ENCODE peak calls at places on chromosomes 2 and 18, in eight cellular contexts. One of them, this sample, is unnamed.

GRCh38 chr18:55268146-55268545 is 308.9 kb upstream of the CCDC68 start:
- DNase-seq in left ventricle myocardium inferior: no peak
- DNase-seq in brain microvascular endothelial cell: no peak
- DNase-seq in HCT116: no peak
- DNase-seq in body of pancreas: no peak
- DNase-seq in kidney: no peak
- DNase-seq in PC-3: no peak
- DNase-seq in aorta: no peak
- DNase-seq in this sample: no peak

GRCh38 chr2:30226144-30227032 is 4.9 kb upstream of the LBH start:
- DNase-seq in left ventricle myocardium inferior: no peak
- DNase-seq in brain microvascular endothelial cell: peak; percentile 40
- DNase-seq in HCT116: no peak
- DNase-seq in body of pancreas: no peak
- DNase-seq in kidney: no peak
- DNase-seq in PC-3: no peak
- DNase-seq in aorta: no peak
- DNase-seq in this sample: no peak

GRCh38 chr18:13587477-13587876 is 138.9 kb downstream of the FAM210A start:
- DNase-seq in left ventricle myocardium inferior: no peak
- DNase-seq in brain microvascular endothelial cell: no peak
- DNase-seq in HCT116: no peak
- DNase-seq in body of pancreas: no peak
- DNase-seq in kidney: no peak
- DNase-seq in PC-3: no peak
- DNase-seq in aorta: no peak
- DNase-seq in this sample: no peak

GRCh38 chr2:46410273-46411244 is 68.8 kb upstream of the TMEM247 start:
- DNase-seq in left ventricle myocardium inferior: no peak
- DNase-seq in brain microvascular endothelial cell: no peak
- DNase-seq in HCT116: no peak
- DNase-seq in body of pancreas: no peak
- DNase-seq in kidney: no peak
- DNase-seq in PC-3: no peak
- DNase-seq in aorta: no peak
- DNase-seq in this sample: no peak

GRCh38 chr2:113872201-113872600 is 17.7 kb upstream of the ACTR3 start:
- DNase-seq in left ventricle myocardium inferior: no peak
- DNase-seq in brain microvascular endothelial cell: peak; percentile 22
- DNase-seq in HCT116: no peak
- DNase-seq in body of pancreas: no peak
- DNase-seq in kidney: no peak
- DNase-seq in PC-3: no peak
- DNase-seq in aorta: no peak
- DNase-seq in this sample: no peak

GRCh38 chr2:241559489-241560180 is 1.1 kb downstream of the BOK start:
- DNase-seq in left ventricle myocardium inferior: no peak
- DNase-seq in brain microvascular endothelial cell: peak; percentile 30
- DNase-seq in HCT116: no peak
- DNase-seq in body of pancreas: peak; percentile 38
- DNase-seq in kidney: peak; percentile 84
- DNase-seq in PC-3: peak; percentile 64
- DNase-seq in aorta: no peak
- DNase-seq in this sample: no peak

GRCh38 chr2:177535968-177536514 is 143.5 kb downstream of the AGPS start:
- DNase-seq in left ventricle myocardium inferior: no peak
- DNase-seq in brain microvascular endothelial cell: no peak
- DNase-seq in HCT116: no peak
- DNase-seq in body of pancreas: no peak
- DNase-seq in kidney: no peak
- DNase-seq in PC-3: no peak
- DNase-seq in aorta: no peak
- DNase-seq in this sample: no peak

GRCh38 chr2:185738679-185739472 is at the start of gene FSIP2:
- DNase-seq in left ventricle myocardium inferior: peak; percentile 30
- DNase-seq in brain microvascular endothelial cell: peak; percentile 52
- DNase-seq in HCT116: no peak
- DNase-seq in body of pancreas: peak; percentile 85
- DNase-seq in kidney: peak; percentile 81
- DNase-seq in PC-3: peak; percentile 62
- DNase-seq in aorta: peak; percentile 61
- DNase-seq in this sample: peak; percentile 20

GRCh38 chr2:73970850-73971471 is 13.7 kb upstream of the TET3 start:
- DNase-seq in left ventricle myocardium inferior: peak; percentile 83
- DNase-seq in brain microvascular endothelial cell: no peak
- DNase-seq in HCT116: no peak
- DNase-seq in body of pancreas: peak; percentile 91
- DNase-seq in kidney: peak; percentile 86
- DNase-seq in PC-3: no peak
- DNase-seq in aorta: peak; percentile 83
- DNase-seq in this sample: peak; percentile 74

GRCh38 chr2:74525717-74526648 is at the start of gene DQX1:
- DNase-seq in left ventricle myocardium inferior: no peak
- DNase-seq in brain microvascular endothelial cell: no peak
- DNase-seq in HCT116: no peak
- DNase-seq in body of pancreas: no peak
- DNase-seq in kidney: no peak
- DNase-seq in PC-3: peak; percentile 56
- DNase-seq in aorta: no peak
- DNase-seq in this sample: no peak

GRCh38 chr2:202375006-202375610 is 1.0 kb upstream of the BMPR2 start:
- DNase-seq in left ventricle myocardium inferior: peak; percentile 70
- DNase-seq in brain microvascular endothelial cell: peak; percentile 76
- DNase-seq in HCT116: no peak
- DNase-seq in body of pancreas: peak; percentile 52
- DNase-seq in kidney: peak; percentile 88
- DNase-seq in PC-3: peak; percentile 51
- DNase-seq in aorta: peak; percentile 83
- DNase-seq in this sample: peak; percentile 52

GRCh38 chr2:120448427-120448826 is 102.5 kb downstream of the INHBB start:
- DNase-seq in left ventricle myocardium inferior: no peak
- DNase-seq in brain microvascular endothelial cell: no peak
- DNase-seq in HCT116: no peak
- DNase-seq in body of pancreas: no peak
- DNase-seq in kidney: no peak
- DNase-seq in PC-3: no peak
- DNase-seq in aorta: no peak
- DNase-seq in this sample: no peak

GRCh38 chr2:155357172-155357571 is 658.7 kb downstream of the KCNJ3 start:
- DNase-seq in left ventricle myocardium inferior: no peak
- DNase-seq in brain microvascular endothelial cell: no peak
- DNase-seq in HCT116: no peak
- DNase-seq in body of pancreas: no peak
- DNase-seq in kidney: no peak
- DNase-seq in PC-3: no peak
- DNase-seq in aorta: no peak
- DNase-seq in this sample: no peak
- H3K27ac ChIP-seq in left ventricle myocardium inferior: no peak overlapping the region
- H3K27ac ChIP-seq in brain microvascular endothelial cell: no peak overlapping the region
- H3K27ac ChIP-seq in HCT116: no peak overlapping the region
- H3K27ac ChIP-seq in body of pancreas: no peak overlapping the region
- H3K27ac ChIP-seq in kidney: no peak overlapping the region
- H3K27ac ChIP-seq in PC-3: no peak overlapping the region
- H3K27ac ChIP-seq in aorta: no peak overlapping the region
- H3K27ac ChIP-seq in this sample: no peak overlapping the region

GRCh38 chr2:235554385-235554784 is 60.5 kb downstream of the AGAP1 start:
- DNase-seq in left ventricle myocardium inferior: no peak
- DNase-seq in brain microvascular endothelial cell: no peak
- DNase-seq in HCT116: no peak
- DNase-seq in body of pancreas: no peak
- DNase-seq in kidney: peak; percentile 19
- DNase-seq in PC-3: no peak
- DNase-seq in aorta: no peak
- DNase-seq in this sample: no peak

GRCh38 chr2:235552671-235553070 is 58.8 kb downstream of the AGAP1 start:
- DNase-seq in left ventricle myocardium inferior: no peak
- DNase-seq in brain microvascular endothelial cell: no peak
- DNase-seq in HCT116: no peak
- DNase-seq in body of pancreas: no peak
- DNase-seq in kidney: peak; percentile 26
- DNase-seq in PC-3: no peak
- DNase-seq in aorta: no peak
- DNase-seq in this sample: no peak

GRCh38 chr2:235553291-235553690 is 59.4 kb downstream of the AGAP1 start:
- DNase-seq in left ventricle myocardium inferior: no peak
- DNase-seq in brain microvascular endothelial cell: no peak
- DNase-seq in HCT116: no peak
- DNase-seq in body of pancreas: no peak
- DNase-seq in kidney: no peak
- DNase-seq in PC-3: no peak
- DNase-seq in aorta: no peak
- DNase-seq in this sample: no peak

GRCh38 chr2:235554936-235555335 is 61.1 kb downstream of the AGAP1 start:
- DNase-seq in left ventricle myocardium inferior: no peak
- DNase-seq in brain microvascular endothelial cell: no peak
- DNase-seq in HCT116: no peak
- DNase-seq in body of pancreas: no peak
- DNase-seq in kidney: peak; percentile 54
- DNase-seq in PC-3: no peak
- DNase-seq in aorta: no peak
- DNase-seq in this sample: no peak

DNA sequence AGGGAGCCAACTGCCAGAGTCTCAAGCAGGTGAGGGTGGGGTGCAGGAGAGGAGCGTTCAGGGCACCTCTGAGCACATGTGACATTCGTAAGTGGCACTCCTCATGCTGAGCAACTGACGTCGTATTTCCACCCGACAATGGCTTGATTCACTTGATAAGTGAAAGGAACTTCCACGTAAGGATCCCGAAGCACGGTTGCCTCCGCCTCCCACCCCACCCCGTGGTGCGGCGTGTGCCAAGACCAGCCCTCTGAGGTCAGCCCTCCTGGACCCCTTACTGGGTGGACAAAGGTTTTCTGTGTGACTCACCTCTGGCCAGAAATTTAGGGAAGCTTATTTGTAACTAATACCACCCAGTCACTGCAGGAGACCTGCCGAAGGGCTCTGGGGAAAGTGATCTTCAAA is 59.9 kb downstream of the AGAP1 start:
- DNase-seq in left ventricle myocardium inferior: no peak
- DNase-seq in brain microvascular endothelial cell: no peak
- DNase-seq in HCT116: no peak
- DNase-seq in body of pancreas: peak; percentile 50
- DNase-seq in kidney: peak; percentile 74
- DNase-seq in PC-3: no peak
- DNase-seq in aorta: no peak
- DNase-seq in this sample: no peak
- H3K27ac ChIP-seq in left ventricle myocardium inferior: no peak overlapping the region
- H3K27ac ChIP-seq in brain microvascular endothelial cell: no peak overlapping the region
- H3K27ac ChIP-seq in HCT116: no peak overlapping the region
- H3K27ac ChIP-seq in body of pancreas: no peak overlapping the region
- H3K27ac ChIP-seq in kidney: no peak overlapping the region
- H3K27ac ChIP-seq in PC-3: no peak overlapping the region
- H3K27ac ChIP-seq in aorta: no peak overlapping the region
- H3K27ac ChIP-seq in this sample: no peak overlapping the region

GRCh38 chr2:174581543-174581942 is 16.1 kb downstream of the WIPF1 start:
- DNase-seq in left ventricle myocardium inferior: no peak
- DNase-seq in brain microvascular endothelial cell: no peak
- DNase-seq in HCT116: no peak
- DNase-seq in body of pancreas: no peak
- DNase-seq in kidney: no peak
- DNase-seq in PC-3: no peak
- DNase-seq in aorta: no peak
- DNase-seq in this sample: no peak
- H3K27ac ChIP-seq in left ventricle myocardium inferior: peak overlapping the region; percentile 60
- H3K27ac ChIP-seq in brain microvascular endothelial cell: no peak overlapping the region
- H3K27ac ChIP-seq in HCT116: no peak overlapping the region
- H3K27ac ChIP-seq in body of pancreas: no peak overlapping the region
- H3K27ac ChIP-seq in kidney: no peak overlapping the region
- H3K27ac ChIP-seq in PC-3: no peak overlapping the region
- H3K27ac ChIP-seq in aorta: no peak overlapping the region
- H3K27ac ChIP-seq in this sample: no peak overlapping the region

GRCh38 chr2:159605441-159606178 is 10.7 kb downstream of the BAZ2B start:
- DNase-seq in left ventricle myocardium inferior: no peak
- DNase-seq in brain microvascular endothelial cell: no peak
- DNase-seq in HCT116: no peak
- DNase-seq in body of pancreas: no peak
- DNase-seq in kidney: no peak
- DNase-seq in PC-3: no peak
- DNase-seq in aorta: no peak
- DNase-seq in this sample: no peak
- H3K27ac ChIP-seq in left ventricle myocardium inferior: peak overlapping the region; percentile 98
- H3K27ac ChIP-seq in brain microvascular endothelial cell: no peak overlapping the region
- H3K27ac ChIP-seq in HCT116: no peak overlapping the region
- H3K27ac ChIP-seq in body of pancreas: peak overlapping the region; percentile 34
- H3K27ac ChIP-seq in kidney: peak overlapping the region; percentile 15
- H3K27ac ChIP-seq in PC-3: no peak overlapping the region
- H3K27ac ChIP-seq in aorta: no peak overlapping the region
- H3K27ac ChIP-seq in this sample: peak overlapping the region; percentile 36

GRCh38 chr18:48228301-48228715 is 180.9 kb downstream of the ZBTB7C start:
- DNase-seq in left ventricle myocardium inferior: peak; percentile 72
- DNase-seq in brain microvascular endothelial cell: no peak
- DNase-seq in HCT116: no peak
- DNase-seq in body of pancreas: peak; percentile 24
- DNase-seq in kidney: peak; percentile 83
- DNase-seq in PC-3: peak; percentile 39
- DNase-seq in aorta: peak; percentile 83
- DNase-seq in this sample: peak; percentile 86

GRCh38 chr18:48227206-48227605 is 182.0 kb downstream of the ZBTB7C start:
- DNase-seq in left ventricle myocardium inferior: no peak
- DNase-seq in brain microvascular endothelial cell: no peak
- DNase-seq in HCT116: no peak
- DNase-seq in body of pancreas: no peak
- DNase-seq in kidney: no peak
- DNase-seq in PC-3: peak; percentile 73
- DNase-seq in aorta: no peak
- DNase-seq in this sample: no peak

GRCh38 chr18:48230459-48231113 is 178.6 kb downstream of the ZBTB7C start:
- DNase-seq in left ventricle myocardium inferior: no peak
- DNase-seq in brain microvascular endothelial cell: peak; percentile 60
- DNase-seq in HCT116: peak; percentile 57
- DNase-seq in body of pancreas: peak; percentile 38
- DNase-seq in kidney: no peak
- DNase-seq in PC-3: peak; percentile 48
- DNase-seq in aorta: peak; percentile 76
- DNase-seq in this sample: peak; percentile 76

GRCh38 chr18:48229445-48230052 is 179.6 kb downstream of the ZBTB7C start:
- DNase-seq in left ventricle myocardium inferior: no peak
- DNase-seq in brain microvascular endothelial cell: no peak
- DNase-seq in HCT116: no peak
- DNase-seq in body of pancreas: no peak
- DNase-seq in kidney: no peak
- DNase-seq in PC-3: no peak
- DNase-seq in aorta: no peak
- DNase-seq in this sample: no peak

DNA sequence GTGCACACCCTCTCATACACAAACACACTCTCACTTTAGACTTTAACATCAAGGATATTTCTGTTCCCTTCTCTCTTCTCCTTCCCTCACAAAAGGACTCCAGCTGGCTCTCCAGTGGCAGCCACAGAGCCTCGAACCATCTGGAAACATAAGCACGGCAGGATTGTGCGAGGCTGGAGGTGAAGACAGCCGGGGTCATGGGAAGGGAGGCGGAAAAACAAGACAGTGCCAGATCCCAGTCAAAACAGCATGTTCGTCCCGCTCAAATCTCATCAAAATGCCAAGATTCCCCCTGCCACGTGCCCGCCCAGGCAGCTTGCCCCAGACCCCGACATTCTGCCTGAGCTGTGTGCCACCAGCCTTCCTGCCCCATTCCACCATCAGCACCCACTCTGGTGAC is 180.3 kb downstream of the ZBTB7C start:
- DNase-seq in left ventricle myocardium inferior: no peak
- DNase-seq in brain microvascular endothelial cell: no peak
- DNase-seq in HCT116: no peak
- DNase-seq in body of pancreas: no peak
- DNase-seq in kidney: no peak
- DNase-seq in PC-3: no peak
- DNase-seq in aorta: no peak
- DNase-seq in this sample: no peak
- H3K27ac ChIP-seq in left ventricle myocardium inferior: peak overlapping the region; percentile 57
- H3K27ac ChIP-seq in brain microvascular endothelial cell: no peak overlapping the region
- H3K27ac ChIP-seq in HCT116: no peak overlapping the region
- H3K27ac ChIP-seq in body of pancreas: no peak overlapping the region
- H3K27ac ChIP-seq in kidney: no peak overlapping the region
- H3K27ac ChIP-seq in PC-3: no peak overlapping the region
- H3K27ac ChIP-seq in aorta: no peak overlapping the region
- H3K27ac ChIP-seq in this sample: peak overlapping the region; percentile 43